ENCODE peak calls at places on chromosomes 12 and 14, in eight cellular contexts. H is cardiac fibroblast; P is kidney; R is activated CD4-positive, CD25-positive, alpha-beta regulatory T cell treated with anti-CD3 and anti-CD28 coated beads, Interleukin-2, amount 50 U/mL, for 72 hours; V is NB4; C is COLO829; S is stimulated activated naive CD4-positive, alpha-beta T cell; L is left cardiac atrium. B is an unnamed sample.

GRCh38 chr12:66497000-66497897 is 181.6 kb downstream of the GRIP1 start:
- DNase-seq in H (no peak), P (no peak), R (no peak), V (no peak), C (no peak), S (no peak), L (no peak), B (no peak)

GRCh38 chr14:59768855-59769254 is 101.7 kb downstream of the RTN1 start:
- DNase-seq in H (peak), P (no peak), R (no peak), V (no peak), C (no peak), S (no peak), L (no peak), B (no peak)

GRCh38 chr14:51521764-51522163 is 129.9 kb upstream of the FRMD6 start:
- DNase-seq in H (peak), P (no peak), R (no peak), V (no peak), C (no peak), S (no peak), L (no peak), B (no peak)

GRCh38 chr14:74459289-74459946 is 33.4 kb upstream of the SYNDIG1L start:
- DNase-seq in H (peak), P (peak), R (peak), V (peak), C (peak), S (no peak), L (no peak), B (peak)

GRCh38 chr12:31835276-31835882 is 106.6 kb upstream of the AMN1 start:
- DNase-seq in H (no peak), P (no peak), R (no peak), V (no peak), C (no peak), S (no peak), L (no peak), B (no peak)

GRCh38 chr14:104363891-104364760 is 215.4 kb upstream of the C14orf180 start:
- DNase-seq in H (no peak), P (peak), R (no peak), V (no peak), C (no peak), S (no peak), L (no peak), B (peak)

GRCh38 chr12:1933342-1933992 is 15.0 kb upstream of the CACNA2D4 start:
- DNase-seq in H (no peak), P (no peak), R (no peak), V (peak), C (no peak), S (no peak), L (no peak), B (no peak)

GRCh38 chr12:100234591-100235304 is 32.1 kb downstream of the DEPDC4 start:
- DNase-seq in H (peak), P (no peak), R (no peak), V (peak), C (peak), S (no peak), L (no peak), B (no peak)

GRCh38 chr12:53623986-53624385 is 2.2 kb downstream of the ATF7 start:
- DNase-seq in H (peak), P (no peak), R (no peak), V (no peak), C (no peak), S (no peak), L (no peak), B (no peak)

GRCh38 chr14:69973846-69974245 is 94.6 kb downstream of the SMOC1 start:
- DNase-seq in H (no peak), P (no peak), R (no peak), V (no peak), C (no peak), S (no peak), L (no peak), B (no peak)

GRCh38 chr12:41293011-41293410 is 104.9 kb downstream of the PDZRN4 start:
- DNase-seq in H (no peak), P (no peak), R (no peak), V (no peak), C (no peak), S (no peak), L (no peak), B (no peak)

GRCh38 chr14:69501362-69501964 is 16.9 kb downstream of the PLEKHD1 start:
- DNase-seq in H (no peak), P (peak), R (no peak), V (no peak), C (no peak), S (no peak), L (peak), B (no peak)

B was measured in glutamatergic neuron.